ENCODE peak calls at places on chromosome X, in four cellular contexts. One of them, this sample, is unnamed.

GRCh38 chrX:19747672-19748610 is 139.5 kb downstream of the SH3KBP1 start:
- DNase-seq in D721Med: no peak
- DNase-seq in body of pancreas: no peak
- DNase-seq in Panc1: no peak
- DNase-seq in this sample: no peak

GRCh38 chrX:105451426-105451825 is 230.9 kb upstream of the TEX13A start:
- DNase-seq in Panc1: no peak
- DNase-seq in D721Med: no peak
- DNase-seq in body of pancreas: no peak
- DNase-seq in this sample: no peak

GRCh38 chrX:152817082-152817744 is 13.3 kb downstream of the CETN2 start:
- DNase-seq in D721Med: no peak
- DNase-seq in body of pancreas: peak; percentile 40
- DNase-seq in Panc1: no peak
- DNase-seq in this sample: peak; percentile 26

GRCh38 chrX:128142745-128143144 is 90.5 kb upstream of the ACTRT1 start:
- DNase-seq in Panc1: no peak
- DNase-seq in body of pancreas: no peak
- DNase-seq in D721Med: no peak
- DNase-seq in this sample: no peak

GRCh38 chrX:18983711-18984380 is at the start of gene PHKA2:
- DNase-seq in Panc1: no peak
- DNase-seq in body of pancreas: peak; percentile 64
- DNase-seq in D721Med: no peak
- DNase-seq in this sample: peak; percentile 74

GRCh38 chrX:108736509-108737479 is at the start of gene IRS4:
- DNase-seq in D721Med: no peak
- DNase-seq in body of pancreas: peak; percentile 35
- DNase-seq in Panc1: no peak
- DNase-seq in this sample: peak; percentile 19

GRCh38 chrX:80808160-80808735 is 1.4 kb downstream of the BRWD3 start:
- DNase-seq in body of pancreas: peak; percentile 79
- DNase-seq in D721Med: no peak
- DNase-seq in Panc1: no peak
- DNase-seq in this sample: peak; percentile 67

GRCh38 chrX:1435241-1435900 is 17.3 kb downstream of the ASMTL start:
- DNase-seq in D721Med: no peak
- DNase-seq in Panc1: no peak
- DNase-seq in body of pancreas: no peak
- DNase-seq in this sample: no peak

GRCh38 chrX:13658602-13659001 is 5.7 kb downstream of the TCEANC start:
- DNase-seq in Panc1: no peak
- DNase-seq in body of pancreas: no peak
- DNase-seq in D721Med: no peak
- DNase-seq in this sample: peak; percentile 23

GRCh38 chrX:132968282-132968681 is 9.9 kb upstream of the HS6ST2 start:
- DNase-seq in D721Med: no peak
- DNase-seq in body of pancreas: no peak
- DNase-seq in Panc1: no peak
- DNase-seq in this sample: no peak

GRCh38 chrX:4878642-4879041 is 1165.2 kb upstream of the PRKX start:
- DNase-seq in D721Med: no peak
- DNase-seq in Panc1: no peak
- DNase-seq in body of pancreas: no peak
- DNase-seq in this sample: no peak

GRCh38 chrX:11261260-11261659 is 32.0 kb upstream of the AMELX start:
- DNase-seq in body of pancreas: no peak
- DNase-seq in D721Med: no peak
- DNase-seq in Panc1: no peak
- DNase-seq in this sample: no peak

GRCh38 chrX:1170243-1170642 is 42.2 kb downstream of the CRLF2 start:
- DNase-seq in Panc1: no peak
- DNase-seq in D721Med: no peak
- DNase-seq in body of pancreas: no peak
- DNase-seq in this sample: no peak

GRCh38 chrX:9396930-9397329 is 67.9 kb upstream of the TBL1X start:
- DNase-seq in body of pancreas: no peak
- DNase-seq in D721Med: no peak
- DNase-seq in Panc1: no peak
- DNase-seq in this sample: peak; percentile 25

GRCh38 chrX:68186552-68187262 is 246.6 kb downstream of the OPHN1 start:
- DNase-seq in Panc1: no peak
- DNase-seq in body of pancreas: no peak
- DNase-seq in D721Med: no peak
- DNase-seq in this sample: no peak

GRCh38 chrX:112800901-112801775 is 39.5 kb downstream of the AMOT start:
- DNase-seq in Panc1: no peak
- DNase-seq in body of pancreas: no peak
- DNase-seq in D721Med: no peak
- DNase-seq in this sample: no peak

GRCh38 chrX:129472116-129472515 is 51.2 kb downstream of the SMARCA1 start:
- DNase-seq in body of pancreas: no peak
- DNase-seq in D721Med: no peak
- DNase-seq in Panc1: no peak
- DNase-seq in this sample: no peak

GRCh38 chrX:19571708-19572107 is 56.4 kb upstream of the MAP3K15 start:
- DNase-seq in body of pancreas: no peak
- DNase-seq in D721Med: no peak
- DNase-seq in Panc1: no peak
- DNase-seq in this sample: no peak

GRCh38 chrX:38117485-38117884 is 103.2 kb downstream of the SRPX start:
- DNase-seq in D721Med: no peak
- DNase-seq in body of pancreas: peak; percentile 84
- DNase-seq in Panc1: no peak
- DNase-seq in this sample: peak; percentile 46

GRCh38 chrX:92247076-92247475 is 467.9 kb downstream of the PCDH11X start:
- DNase-seq in Panc1: no peak
- DNase-seq in D721Med: no peak
- DNase-seq in body of pancreas: no peak
- DNase-seq in this sample: no peak

GRCh38 chrX:17944833-17945497 is 83.9 kb upstream of the RAI2 start:
- DNase-seq in body of pancreas: no peak
- DNase-seq in D721Med: no peak
- DNase-seq in Panc1: peak; percentile 10
- DNase-seq in this sample: peak; percentile 11
- TF ChIP-seq CTCF in body of pancreas: peak; percentile 19
- TF ChIP-seq CTCF in D721Med: peak; percentile 37
- TF ChIP-seq CTCF in Panc1: peak; percentile 72
- TF ChIP-seq CTCF in this sample: peak; percentile 46

GRCh38 chrX:47836164-47837072 is at the start of gene ZNF81:
- DNase-seq in D721Med: peak; percentile 32
- DNase-seq in Panc1: peak; percentile 88
- DNase-seq in body of pancreas: peak; percentile 95
- DNase-seq in this sample: peak; percentile 93

GRCh38 chrX:47828984-47829383 is 7.7 kb upstream of the ZNF81 start:
- DNase-seq in body of pancreas: no peak
- DNase-seq in D721Med: no peak
- DNase-seq in Panc1: no peak
- DNase-seq in this sample: no peak

DNA sequence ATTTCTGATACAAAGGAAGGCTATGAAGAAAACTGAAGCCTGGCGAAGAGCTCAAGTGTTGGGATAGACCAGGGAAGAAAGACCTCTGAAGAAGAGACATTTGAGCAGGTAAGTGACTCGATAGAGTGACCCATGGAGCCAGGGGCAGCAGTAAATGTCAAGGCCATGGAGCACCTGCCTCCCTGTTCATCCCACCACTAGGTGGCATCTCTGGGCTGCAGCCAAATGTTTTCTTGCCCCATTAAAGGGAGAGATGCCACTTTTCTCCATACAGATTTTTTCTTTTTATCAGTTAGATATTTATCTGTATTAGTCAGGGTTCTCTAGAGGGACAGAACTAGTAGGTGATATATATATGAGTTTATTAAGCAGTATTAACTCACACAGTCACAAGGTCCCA is 4.9 kb upstream of the ZNF81 start:
- DNase-seq in body of pancreas: peak; percentile 50
- DNase-seq in D721Med: peak; percentile 41
- DNase-seq in Panc1: peak; percentile 28
- DNase-seq in this sample: peak; percentile 69
- TF ChIP-seq CTCF in body of pancreas: peak; percentile 30
- TF ChIP-seq CTCF in D721Med: peak; percentile 65
- TF ChIP-seq CTCF in Panc1: peak; percentile 84
- TF ChIP-seq CTCF in this sample: peak; percentile 68

DNA sequence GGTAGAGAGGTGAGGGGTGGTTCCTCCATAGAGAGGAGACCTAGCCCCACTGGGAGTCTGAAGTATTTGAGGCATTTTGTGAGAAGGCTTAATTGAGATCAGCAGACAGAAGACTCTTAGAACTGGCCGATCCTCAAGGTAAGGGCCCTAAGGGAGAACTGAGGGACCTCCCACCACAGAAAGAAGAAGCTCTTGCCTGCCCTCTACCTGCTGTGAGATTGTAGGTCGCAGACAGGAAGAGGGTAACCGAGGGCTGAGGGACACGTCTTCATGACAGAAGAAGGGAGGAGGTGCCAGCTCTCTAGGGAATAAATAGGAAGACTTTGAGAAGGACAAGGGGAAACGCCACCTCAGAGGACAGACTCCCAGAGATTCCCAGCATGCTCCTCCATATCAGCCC is 24.1 kb upstream of the MAGEC1 start:
- DNase-seq in D721Med: no peak
- DNase-seq in body of pancreas: peak; percentile 30
- DNase-seq in Panc1: no peak
- DNase-seq in this sample: no peak
- TF ChIP-seq CTCF in D721Med: no peak
- TF ChIP-seq CTCF in body of pancreas: no peak
- TF ChIP-seq CTCF in Panc1: no peak
- TF ChIP-seq CTCF in this sample: no peak

GRCh38 chrX:2501246-2502102 is 698 bp upstream of the DHRSX start:
- DNase-seq in Panc1: no peak
- DNase-seq in body of pancreas: no peak
- DNase-seq in D721Med: no peak
- DNase-seq in this sample: no peak

GRCh38 chrX:2498781-2499302 is 1.9 kb downstream of the DHRSX start:
- DNase-seq in D721Med: no peak
- DNase-seq in Panc1: no peak
- DNase-seq in body of pancreas: peak; percentile 38
- DNase-seq in this sample: no peak

GRCh38 chrX:2499507-2499906 is 1.3 kb downstream of the DHRSX start:
- DNase-seq in Panc1: no peak
- DNase-seq in body of pancreas: no peak
- DNase-seq in D721Med: no peak
- DNase-seq in this sample: no peak

GRCh38 chrX:2500681-2501151 is at the start of the genes DHRSX and ZBED1:
- DNase-seq in Panc1: no peak
- DNase-seq in D721Med: no peak
- DNase-seq in body of pancreas: peak; percentile 52
- DNase-seq in this sample: peak; percentile 40

DNA sequence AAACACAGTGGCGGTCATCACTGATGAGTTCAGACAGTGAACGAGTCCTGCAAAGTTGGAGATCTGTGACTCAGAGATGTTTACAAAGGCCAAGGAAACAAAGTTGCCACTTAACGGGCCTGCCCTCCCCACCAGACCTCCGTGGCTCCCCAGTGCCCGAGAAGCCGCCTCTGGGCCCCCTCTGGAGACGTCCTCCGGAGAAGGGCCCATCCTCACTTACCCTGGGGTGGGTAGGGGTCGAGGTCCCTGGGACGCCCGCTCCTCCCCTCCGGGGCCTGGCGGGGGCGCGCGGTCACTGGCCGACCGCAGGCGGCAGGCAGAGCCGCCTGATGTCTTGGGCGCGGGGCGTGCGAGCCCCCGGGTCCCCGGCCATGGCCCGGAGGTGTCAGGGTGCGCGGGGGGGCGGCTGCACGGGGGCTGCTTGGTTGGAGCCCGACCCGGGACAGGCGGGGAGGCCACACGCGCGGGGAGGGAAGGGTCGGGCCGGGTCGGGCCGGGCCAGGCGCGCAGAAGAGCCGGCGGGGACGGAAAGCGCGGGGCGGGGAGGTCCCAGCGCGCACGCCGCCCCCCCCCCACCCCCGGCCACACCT is 590 bp downstream of the DHRSX start:
- DNase-seq in D721Med: no peak
- DNase-seq in body of pancreas: peak; percentile 36
- DNase-seq in Panc1: no peak
- DNase-seq in this sample: peak; percentile 29
- TF ChIP-seq CTCF in D721Med: no peak
- TF ChIP-seq CTCF in body of pancreas: no peak
- TF ChIP-seq CTCF in Panc1: no peak
- TF ChIP-seq CTCF in this sample: no peak

GRCh38 chrX:71000139-71000538 is 68.0 kb downstream of the SNX12 start:
- DNase-seq in D721Med: no peak
- DNase-seq in body of pancreas: no peak
- DNase-seq in Panc1: no peak
- DNase-seq in this sample: no peak

GRCh38 chrX:70995338-70995737 is 64.4 kb upstream of the SLC7A3 start:
- DNase-seq in Panc1: no peak
- DNase-seq in body of pancreas: no peak
- DNase-seq in D721Med: no peak
- DNase-seq in this sample: no peak

GRCh38 chrX:70998402-70999027 is 67.6 kb upstream of the SLC7A3 start:
- DNase-seq in D721Med: no peak
- DNase-seq in body of pancreas: peak; percentile 19
- DNase-seq in Panc1: no peak
- DNase-seq in this sample: peak; percentile 26
- TF ChIP-seq CTCF in D721Med: peak; percentile 42
- TF ChIP-seq CTCF in body of pancreas: no peak
- TF ChIP-seq CTCF in Panc1: peak; percentile 56
- TF ChIP-seq CTCF in this sample: no peak

DNA sequence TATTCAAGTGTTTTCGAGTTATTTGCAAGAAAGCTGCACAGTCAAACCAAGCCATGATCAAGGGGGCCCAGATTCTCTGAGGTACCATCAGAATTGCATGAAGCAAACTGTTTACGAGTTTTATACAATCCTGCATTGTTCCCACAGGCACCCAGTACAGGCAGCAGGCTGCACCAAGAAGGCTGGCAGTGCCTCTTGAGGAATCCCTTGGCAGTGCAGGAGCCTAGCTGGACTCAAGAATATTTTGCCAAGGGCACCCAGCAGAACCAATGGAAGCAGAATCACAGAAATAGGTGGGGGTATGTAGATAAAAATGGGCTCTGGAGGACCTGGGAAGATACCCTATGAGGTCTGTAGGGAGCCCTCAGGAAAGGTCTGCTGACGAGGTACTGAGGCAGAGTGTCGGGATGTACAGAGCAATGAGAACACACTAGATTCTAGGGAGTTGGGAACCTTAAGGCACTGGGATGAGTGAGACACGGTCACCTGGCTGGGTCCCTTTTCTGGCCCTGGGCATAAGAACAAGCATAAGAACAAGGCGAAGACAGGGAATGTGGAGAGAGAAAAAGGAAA is 2.5 kb upstream of the PLP1 start:
- DNase-seq in Panc1: no peak
- DNase-seq in body of pancreas: peak; percentile 31
- DNase-seq in D721Med: no peak
- DNase-seq in this sample: peak; percentile 6
- TF ChIP-seq CTCF in Panc1: peak; percentile 76
- TF ChIP-seq CTCF in body of pancreas: peak; percentile 18
- TF ChIP-seq CTCF in D721Med: peak; percentile 55
- TF ChIP-seq CTCF in this sample: peak; percentile 10

DNA sequence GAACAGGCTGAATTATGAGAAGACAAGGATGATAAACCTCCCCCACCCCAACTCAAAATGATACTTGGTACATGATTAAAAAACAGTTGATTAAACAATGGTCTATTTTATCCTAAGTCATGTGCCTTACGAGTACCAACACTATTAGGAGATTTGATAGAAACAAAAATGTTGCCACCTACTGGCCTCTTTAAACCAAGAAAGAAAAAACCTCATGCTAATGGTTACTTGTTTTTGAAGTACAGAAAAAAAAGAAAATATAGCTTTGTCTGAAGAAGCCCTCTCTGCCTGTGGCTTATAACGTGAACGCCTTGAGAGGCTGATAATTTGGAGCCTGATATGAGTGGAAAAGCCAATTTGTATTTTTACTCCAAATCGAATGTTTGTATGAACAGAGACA is 538.2 kb downstream of the DMD start:
- DNase-seq in Panc1: peak; percentile 0
- DNase-seq in body of pancreas: no peak
- DNase-seq in D721Med: no peak
- DNase-seq in this sample: no peak
- TF ChIP-seq CTCF in Panc1: no peak
- TF ChIP-seq CTCF in body of pancreas: no peak
- TF ChIP-seq CTCF in D721Med: peak; percentile 20
- TF ChIP-seq CTCF in this sample: no peak